ENCODE peak calls at places on chromosomes 12 and 14, in four cellular contexts. M is left ventricle myocardium inferior, V is heart left ventricle, F is body of pancreas. D is an unnamed sample.

GRCh38 chr12:48044396-48044795 is 40.1 kb upstream of the COL2A1 start:
- DNase-seq in M (no peak), V (no peak), F (no peak), D (no peak)

GRCh38 chr14:54920052-54920451 is 17.4 kb upstream of the GCH1 start:
- DNase-seq in M (no peak), V (no peak), F (no peak), D (no peak)

GRCh38 chr12:62683724-62684501 is 217.3 kb downstream of the MON2 start:
- DNase-seq in M (peak; percentile 63), V (peak; percentile 69), F (peak; percentile 19), D (peak; percentile 54)

GRCh38 chr14:104604461-104605449 is at the start of gene TMEM179:
- DNase-seq in M (no peak), V (no peak), F (peak; percentile 18), D (no peak)

GRCh38 chr12:132071837-132072384 is 72.2 kb downstream of the DDX51 start:
- DNase-seq in M (no peak), V (no peak), F (no peak), D (no peak)

GRCh38 chr14:28142400-28143015 is 624.1 kb upstream of the FOXG1 start:
- DNase-seq in M (no peak), V (no peak), F (no peak), D (no peak)

GRCh38 chr14:86357866-86358265 is 827.9 kb downstream of the FLRT2 start:
- DNase-seq in M (no peak), V (no peak), F (no peak), D (no peak)

GRCh38 chr14:37819155-37820015 is 224.0 kb downstream of the TTC6 start:
- DNase-seq in M (no peak), V (no peak), F (no peak), D (no peak)

GRCh38 chr14:78157855-78158436 is 12.2 kb upstream of the NRXN3 start:
- DNase-seq in M (no peak), V (no peak), F (no peak), D (peak; percentile 17)

GRCh38 chr12:52924764-52925716 is 20.2 kb upstream of the KRT8 start:
- DNase-seq in M (no peak), V (no peak), F (peak; percentile 58), D (no peak)

GRCh38 chr12:65986047-65986446 is 144.5 kb downstream of the LLPH start:
- DNase-seq in M (no peak), V (no peak), F (no peak), D (no peak)

GRCh38 chr14:72792051-72792788 is 101.7 kb downstream of the DPF3 start:
- DNase-seq in M (peak; percentile 75), V (peak; percentile 73), F (peak; percentile 14), D (peak; percentile 68)

GRCh38 chr14:71290301-71290700 is 383.0 kb downstream of the PCNX1 start:
- DNase-seq in M (no peak), V (no peak), F (no peak), D (no peak)
- H3K27ac ChIP-seq in M (no peak overlapping the region), V (no peak overlapping the region), F (no peak overlapping the region), D (no peak overlapping the region)

DNA sequence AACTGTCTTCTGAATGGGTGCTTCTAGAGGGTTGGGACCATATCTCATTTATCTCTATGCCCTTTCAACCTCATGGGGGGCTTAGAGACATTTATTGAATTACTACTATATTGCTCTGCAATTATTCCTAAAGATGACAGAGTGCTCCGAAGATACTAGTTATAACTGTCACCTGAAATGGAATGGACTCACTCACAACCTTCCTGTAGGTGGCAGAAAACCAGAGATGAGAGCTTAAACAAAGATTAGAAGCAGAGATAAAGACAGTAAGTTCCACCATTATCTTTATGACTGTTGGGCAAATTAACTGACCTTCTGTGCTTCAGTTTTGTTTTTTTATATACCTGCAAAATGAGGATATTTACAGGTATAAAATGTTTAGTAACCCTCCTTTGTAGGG is 31.5 kb upstream of the GTF2A1 start:
- DNase-seq in M (no peak), V (no peak), F (no peak), D (no peak)
- TF ChIP-seq CTCF in M (no peak), V (no peak), F (no peak), D (no peak)

GRCh38 chr12:108665608-108666202 is 32.0 kb upstream of the SELPLG start:
- DNase-seq in M (no peak), V (no peak), F (no peak), D (no peak)
- H3K4me1 ChIP-seq in M (peaks cover 69% of the 10 kb centered on the region), V (peaks cover 43% of the 10 kb centered on the region), F (peaks cover 17% of the 10 kb centered on the region), D (peaks cover 68% of the 10 kb centered on the region)

GRCh38 chr14:68476212-68476964 is 316.5 kb downstream of the ZFP36L1 start:
- DNase-seq in M (peak; percentile 42), V (peak; percentile 57), F (peak; percentile 78), D (peak; percentile 33)

GRCh38 chr14:68479247-68479646 is 313.6 kb downstream of the ZFP36L1 start:
- DNase-seq in M (no peak), V (no peak), F (no peak), D (no peak)

GRCh38 chr14:68474741-68475140 is 318.1 kb downstream of the ZFP36L1 start:
- DNase-seq in M (no peak), V (no peak), F (no peak), D (no peak)

GRCh38 chr14:68475802-68476201 is 317.1 kb downstream of the ZFP36L1 start:
- DNase-seq in M (no peak), V (no peak), F (no peak), D (no peak)

DNA sequence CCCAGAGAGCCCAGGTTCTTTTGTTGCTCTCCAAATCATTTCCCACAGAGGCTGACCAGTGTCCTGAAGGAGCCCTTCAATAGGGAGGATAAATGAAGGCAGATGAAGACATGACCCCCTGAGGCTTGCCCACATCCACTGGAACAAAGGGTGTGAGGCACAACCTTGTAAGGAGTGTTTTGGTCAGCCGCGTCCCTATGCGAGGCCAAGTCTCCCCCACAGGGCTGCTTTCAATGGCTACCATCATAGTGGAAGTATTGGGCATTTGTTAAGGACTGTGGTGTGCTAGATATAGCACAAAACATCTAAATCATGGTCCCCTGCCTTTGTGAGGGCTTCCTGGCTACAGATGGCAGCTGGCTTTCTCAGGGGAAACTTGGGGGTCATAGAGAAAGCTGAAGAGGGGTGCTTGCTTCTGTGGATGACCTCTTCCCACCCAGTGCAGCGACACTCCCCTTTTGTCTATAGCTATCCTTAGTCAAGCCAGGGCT is 315.9 kb downstream of the ZFP36L1 start:
- DNase-seq in M (no peak), V (no peak), F (no peak), D (no peak)
- H3K27ac ChIP-seq in M (peak overlapping the region; percentile 73), V (peak overlapping the region; percentile 52), F (peak overlapping the region; percentile 80), D (no peak overlapping the region)

DNA sequence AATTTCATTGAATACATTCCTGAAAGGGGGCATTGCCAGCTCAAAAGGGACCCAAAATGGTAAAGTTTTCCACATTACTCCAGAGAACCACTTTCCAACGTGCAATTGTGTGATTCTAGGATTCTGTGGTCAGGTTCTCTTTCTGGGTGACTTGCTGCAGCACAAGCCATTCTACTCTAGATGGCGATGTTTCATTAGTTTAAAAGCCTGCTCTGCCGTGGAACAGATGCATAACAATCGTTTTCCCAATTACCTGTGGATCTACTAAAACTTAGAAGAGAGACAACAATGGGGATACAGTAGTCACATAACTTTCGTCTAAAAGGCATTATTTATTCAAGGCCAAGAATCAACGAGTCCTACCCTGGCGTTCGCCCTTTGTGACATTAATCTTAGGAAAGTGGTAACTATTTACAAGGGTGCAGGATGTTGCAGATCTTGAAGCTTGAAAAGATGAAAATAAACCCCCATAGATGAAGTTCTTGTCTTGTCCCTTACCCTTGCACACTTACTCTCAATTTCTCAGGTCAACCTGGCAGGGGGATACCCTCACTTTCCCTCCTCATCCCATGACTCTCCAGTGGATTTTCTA is 400.9 kb downstream of the SNAPC1 start:
- DNase-seq in M (no peak), V (no peak), F (peak; percentile 16), D (no peak)
- TF ChIP-seq CTCF in M (peak; percentile 75), V (peak; percentile 74), F (peak; percentile 63), D (peak; percentile 62)

GRCh38 chr12:92074889-92075288 is 70.8 kb downstream of the BTG1 start:
- DNase-seq in M (no peak), V (no peak), F (no peak), D (no peak)
- H3K4me1 ChIP-seq in M (peaks cover 48% of the 10 kb centered on the region), V (peaks cover 32% of the 10 kb centered on the region), F (peaks cover 63% of the 10 kb centered on the region), D (peaks cover 37% of the 10 kb centered on the region)

DNA sequence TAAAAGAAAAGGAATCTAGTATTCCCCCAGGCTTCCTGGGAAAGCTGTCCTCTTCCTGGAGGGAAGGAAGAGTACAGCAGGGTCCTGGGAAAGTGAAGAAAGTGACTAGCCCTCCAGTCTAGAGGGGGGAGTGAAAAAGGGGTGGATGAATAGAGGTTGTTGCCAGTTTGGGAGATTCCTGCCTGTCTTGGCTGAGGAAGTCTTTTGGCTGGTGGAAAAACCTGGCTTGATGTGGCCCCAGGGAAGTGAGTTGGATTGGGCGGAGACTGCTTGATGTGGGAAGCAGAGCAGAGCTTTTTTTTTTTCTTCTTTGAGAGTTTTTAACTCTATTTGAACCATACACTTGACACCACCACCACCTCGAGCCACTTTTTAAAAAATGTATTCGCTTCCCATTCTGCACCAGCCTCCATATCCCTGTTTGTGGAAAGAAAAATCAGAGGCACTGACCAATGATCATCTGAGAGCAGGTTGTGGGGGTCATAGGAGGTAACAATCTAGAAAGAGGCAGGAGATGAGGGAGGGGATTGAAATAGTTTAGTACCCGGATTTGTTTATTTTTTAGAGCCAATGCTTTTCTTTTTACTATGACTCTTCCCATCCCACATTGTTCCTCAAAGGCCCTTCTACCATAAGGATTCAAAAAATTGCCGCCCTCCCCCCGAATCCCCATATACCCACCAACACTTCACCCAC is 718 bp upstream of the DTX3 start:
- DNase-seq in M (peak; percentile 54), V (peak; percentile 73), F (peak; percentile 58), D (no peak)
- H3K27ac ChIP-seq in M (peak overlapping the region; percentile 92), V (peak overlapping the region; percentile 92), F (peak overlapping the region; percentile 69), D (peak overlapping the region; percentile 93)

D was measured in heart right ventricle.